ENCODE peak calls at places on chromosomes 4 and X, in four cellular contexts. K is CD8-positive, alpha-beta T cell; L is NCI-H1436 treated with DMSO at 0.1 percent for 48 hours; D is CD8-positive, alpha-beta memory T cell. U is an unnamed sample.

GRCh38 chr4:147822128-147822527 is 90.2 kb downstream of the ARHGAP10 start:
- DNase-seq in L (no peak), D (no peak), K (no peak), U (no peak)

GRCh38 chr4:124206779-124207605 is 505.5 kb downstream of the ANKRD50 start:
- DNase-seq in D (no peak), K (no peak), L (no peak), U (no peak)

GRCh38 chr4:11106190-11106589 is 322.5 kb downstream of the HS3ST1 start:
- DNase-seq in L (no peak), K (no peak), D (no peak), U (no peak)

GRCh38 chrX:107574054-107574683 is 54.1 kb upstream of the PRPS1 start:
- DNase-seq in K (no peak), L (no peak), D (no peak), U (no peak)

GRCh38 chr4:106312377-106312776 is 3.6 kb downstream of the TBCK start:
- DNase-seq in K (no peak), L (no peak), D (no peak), U (no peak)

GRCh38 chr4:80407246-80407645 is 71.7 kb downstream of the CFAP299 start:
- DNase-seq in L (no peak), D (no peak), K (no peak), U (no peak)

GRCh38 chr4:125735107-125735506 is 420.4 kb downstream of the FAT4 start:
- DNase-seq in K (no peak), D (no peak), L (no peak), U (no peak)

GRCh38 chr4:38102942-38103604 is 142.9 kb downstream of the PTTG2 start:
- DNase-seq in L (no peak), D (no peak), K (no peak), U (no peak)

GRCh38 chr4:137129471-137130244 is 402.6 kb downstream of the PCDH18 start:
- DNase-seq in D (no peak), K (no peak), L (no peak), U (no peak)

GRCh38 chr4:111854494-111855087 is 290.7 kb upstream of the FAM241A start:
- DNase-seq in D (no peak), K (no peak), L (no peak), U (peak; percentile 4)